ENCODE peak calls at places on chromosomes 11 and 22, in six cellular contexts. Q is fibroblast of mammary gland, R is epithelial cell of esophagus, F is upper lobe of right lung, U is body of pancreas, I is kidney. W is an unnamed sample.

GRCh38 chr22:45196926-45197605 is 33.3 kb downstream of the NUP50 start:
- DNase-seq in Q (no peak), R (no peak), F (no peak), U (no peak), I (peak; percentile 77), W (no peak)

GRCh38 chr11:101555366-101555765 is 28.4 kb downstream of the TRPC6 start:
- DNase-seq in Q (peak; percentile 47), R (no peak), F (no peak), U (no peak), I (no peak), W (no peak)

GRCh38 chr11:16091862-16092261 is 264.5 kb downstream of the SOX6 start:
- DNase-seq in Q (no peak), R (peak; percentile 77), F (no peak), U (no peak), I (no peak), W (no peak)

GRCh38 chr11:1842149-1843097 is 3.6 kb downstream of the TNNI2 start:
- DNase-seq in Q (no peak), R (no peak), F (no peak), U (peak; percentile 98), I (peak; percentile 78), W (no peak)

GRCh38 chr11:132312616-132313210 is 942.3 kb downstream of the NTM start:
- DNase-seq in Q (peak; percentile 4), R (peak; percentile 20), F (no peak), U (no peak), I (no peak), W (no peak)

GRCh38 chr11:61905801-61906521 is 11.4 kb downstream of the RAB3IL1 start:
- DNase-seq in Q (no peak), R (no peak), F (no peak), U (no peak), I (no peak), W (no peak)

GRCh38 chr11:12280838-12281565 is 96.4 kb upstream of the PARVA start:
- DNase-seq in Q (peak; percentile 42), R (peak; percentile 52), F (no peak), U (no peak), I (peak; percentile 65), W (no peak)

GRCh38 chr11:120717623-120718022 is 206.1 kb downstream of the GRIK4 start:
- DNase-seq in Q (no peak), R (no peak), F (no peak), U (no peak), I (no peak), W (no peak)

GRCh38 chr11:46520971-46521745 is 72.7 kb downstream of the AMBRA1 start:
- DNase-seq in Q (peak; percentile 65), R (peak; percentile 70), F (no peak), U (no peak), I (no peak), W (no peak)

GRCh38 chr22:36384766-36385400 is 2.9 kb downstream of the MYH9 start:
- DNase-seq in Q (no peak), R (no peak), F (no peak), U (no peak), I (no peak), W (no peak)

GRCh38 chr22:37563153-37564081 is 3.1 kb downstream of the CDC42EP1 start:
- DNase-seq in Q (peak; percentile 94), R (peak; percentile 95), F (peak; percentile 82), U (peak; percentile 86), I (peak; percentile 89), W (peak; percentile 86)

GRCh38 chr11:73249304-73249703 is 22.8 kb upstream of the P2RY6 start:
- DNase-seq in Q (peak; percentile 22), R (peak; percentile 67), F (peak; percentile 4), U (no peak), I (peak; percentile 17), W (no peak)

GRCh38 chr11:100753144-100753543 is 66.1 kb downstream of the ARHGAP42 start:
- DNase-seq in Q (no peak), R (peak; percentile 83), F (no peak), U (no peak), I (no peak), W (no peak)

GRCh38 chr22:36323182-36323854 is 64.4 kb downstream of the MYH9 start:
- DNase-seq in Q (peak; percentile 74), R (no peak), F (peak; percentile 79), U (no peak), I (peak; percentile 92), W (no peak)

DNA sequence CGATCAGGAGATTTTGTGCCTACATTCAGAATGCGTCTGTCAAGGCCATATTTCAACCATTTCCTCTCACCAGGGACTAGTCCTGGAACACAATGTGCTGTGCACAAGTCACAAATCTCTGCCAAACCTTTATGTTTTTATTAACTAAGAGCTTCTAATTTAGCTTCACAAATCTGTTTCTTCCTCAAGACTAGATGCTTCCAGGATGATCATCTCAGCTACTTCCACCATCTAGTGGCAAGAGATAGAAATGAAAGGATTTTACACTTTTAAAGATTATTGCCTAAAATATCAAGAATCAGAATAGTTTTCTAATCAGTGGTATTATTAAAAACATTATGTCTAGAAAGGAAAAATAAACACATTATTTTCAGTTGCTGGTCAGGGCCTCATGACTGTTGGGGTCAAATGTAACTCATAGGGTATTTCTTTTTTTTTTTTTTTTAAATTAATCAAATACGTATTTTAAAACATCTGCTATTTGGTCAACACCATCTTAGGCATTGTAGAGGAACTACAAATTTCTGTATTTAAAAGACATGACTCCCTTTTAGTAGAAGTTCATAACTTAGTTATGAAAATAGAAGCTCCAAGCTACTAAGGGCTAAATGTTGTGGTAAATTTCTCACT is 1102.6 kb downstream of the DLG2 start:
- DNase-seq in Q (peak; percentile 65), R (peak; percentile 32), F (no peak), U (no peak), I (no peak), W (no peak)
- TF ChIP-seq CTCF in Q (peak; percentile 79), R (peak; percentile 49), F (peak; percentile 36), U (peak; percentile 44), I (peak; percentile 15), W (no peak)

GRCh38 chr11:103863497-103863896 is 172.9 kb upstream of the DDI1 start:
- DNase-seq in Q (peak; percentile 81), R (peak; percentile 70), F (no peak), U (no peak), I (no peak), W (no peak)

GRCh38 chr11:103867481-103867880 is 169.0 kb upstream of the DDI1 start:
- DNase-seq in Q (no peak), R (peak; percentile 75), F (no peak), U (no peak), I (no peak), W (no peak)

GRCh38 chr11:103862049-103862826 is 174.2 kb upstream of the DDI1 start:
- DNase-seq in Q (no peak), R (no peak), F (no peak), U (no peak), I (no peak), W (no peak)

GRCh38 chr11:103862827-103863213 is 173.6 kb upstream of the DDI1 start:
- DNase-seq in Q (no peak), R (no peak), F (no peak), U (no peak), I (no peak), W (no peak)
- TF ChIP-seq CTCF in Q (no peak), R (no peak), F (no peak), U (no peak), I (no peak), W (no peak)

GRCh38 chr11:116072776-116073175 is 568.6 kb upstream of the CADM1 start:
- DNase-seq in Q (no peak), R (no peak), F (no peak), U (no peak), I (no peak), W (no peak)
- TF ChIP-seq CTCF in Q (no peak), R (no peak), F (no peak), U (no peak), I (no peak), W (no peak)

DNA sequence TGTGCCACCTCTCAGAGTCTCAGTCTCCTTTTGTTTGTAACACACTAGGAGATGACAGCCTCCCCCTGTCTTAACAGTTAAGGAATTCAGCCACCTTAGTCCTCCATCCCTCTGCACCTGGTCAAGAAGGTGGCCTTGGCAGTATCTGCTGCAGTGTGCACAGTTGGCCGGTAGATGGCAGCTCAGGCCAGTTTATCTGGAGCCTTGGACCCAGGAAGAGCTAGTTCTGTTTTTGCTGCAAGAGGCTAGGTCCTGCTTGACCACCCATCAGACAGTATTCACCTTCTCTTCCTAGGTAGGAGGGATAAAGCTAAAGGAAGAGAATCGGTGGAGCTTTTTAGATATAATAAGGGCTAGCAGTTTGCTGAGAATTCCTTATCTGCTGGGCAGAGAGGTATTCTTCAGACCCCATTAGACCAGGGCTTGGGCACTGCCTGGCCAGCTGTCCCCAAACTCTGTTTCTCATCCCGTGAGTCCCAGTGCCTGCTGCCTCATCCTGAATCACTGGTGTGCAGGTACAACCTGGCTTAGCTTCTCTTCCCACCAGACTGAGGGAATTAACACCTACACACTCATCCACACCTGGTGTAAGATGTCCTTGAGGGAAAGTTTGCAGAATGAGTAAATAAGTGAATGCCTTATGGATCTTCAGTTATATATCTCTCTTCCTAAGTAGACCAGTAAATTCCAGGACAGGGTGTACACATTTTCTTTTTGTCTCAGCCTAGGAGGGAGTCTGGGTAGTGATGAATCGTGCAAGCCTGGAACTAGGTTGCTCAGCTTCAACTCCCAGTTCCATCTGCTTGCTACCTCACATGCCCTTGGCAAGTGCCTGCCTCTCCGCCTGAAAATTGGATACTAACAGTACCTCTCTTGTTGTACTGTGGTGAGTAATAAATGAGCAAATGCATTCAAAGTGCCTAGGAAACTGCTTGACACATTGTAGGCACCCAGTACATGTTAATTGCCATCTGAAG is 70.8 kb upstream of the NARS2 start:
- DNase-seq in Q (peak; percentile 70), R (peak; percentile 87), F (peak; percentile 84), U (peak; percentile 81), I (no peak), W (peak; percentile 75)
- TF ChIP-seq CTCF in Q (peak; percentile 97), R (peak; percentile 98), F (peak; percentile 94), U (peak; percentile 94), I (peak; percentile 98), W (no peak)

DNA sequence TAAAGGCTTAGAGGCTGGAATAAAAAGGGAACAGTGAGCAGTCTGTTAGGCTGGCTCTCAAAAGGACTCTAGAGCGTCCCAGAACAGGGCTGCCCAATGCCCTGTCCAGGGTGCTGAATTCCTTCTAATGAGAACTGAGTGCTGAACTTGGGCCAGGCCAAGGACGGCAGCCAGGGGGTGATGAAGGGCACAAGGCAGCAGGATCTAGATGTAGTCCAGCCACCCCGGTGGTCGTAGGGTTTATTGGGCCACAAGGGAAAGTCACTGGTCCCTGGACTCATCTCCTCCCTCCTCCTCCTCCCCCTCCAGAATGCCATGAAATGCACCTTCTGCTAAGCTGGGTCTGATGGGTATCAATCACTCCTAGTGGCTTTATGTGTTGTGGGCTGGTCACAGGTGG is 19.2 kb downstream of the NPTXR start:
- DNase-seq in Q (peak; percentile 69), R (peak; percentile 75), F (no peak), U (peak; percentile 50), I (peak; percentile 74), W (no peak)
- TF ChIP-seq CTCF in Q (peak; percentile 52), R (peak; percentile 35), F (peak; percentile 26), U (peak; percentile 42), I (no peak), W (no peak)

GRCh38 chr11:69640995-69641581 is at the start of gene CCND1:
- DNase-seq in Q (peak; percentile 92), R (peak; percentile 86), F (peak; percentile 88), U (peak; percentile 64), I (peak; percentile 83), W (no peak)
- TF ChIP-seq CTCF in Q (peak; percentile 20), R (peak; percentile 30), F (peak; percentile 19), U (peak; percentile 11), I (no peak), W (no peak)